ENCODE peak calls at places on chromosome 16, in nine cellular contexts. T is LHCN-M2; E is HTR-8/SVneo; M is NCI-H2171 treated with DMSO at 0.1 percent for 48 hours; N is OCI-M1; J is activated gamma-delta T cell treated with anti-CD3 and anti-CD28 coated beads, Interleukin-2, amount 50 U/mL, for 16 hours; L is stimulated activated CD4-positive, alpha-beta T cell treated with anti-CD3 and anti-CD28 coated beads, TNF-alpha, amount 100 ng/mL, for 48 hours; Z is trophoblast cell; O is GM04503. G is an unnamed sample.

GRCh38 chr16:17313085-17313611 is 157.6 kb downstream of the XYLT1 start:
- DNase-seq in N (no peak), T (no peak), J (no peak), L (no peak), O (peak; percentile 55), E (no peak), Z (no peak), M (peak; percentile 58), G (peak; percentile 96)

GRCh38 chr16:85363881-85364280 is 249.2 kb upstream of the GSE1 start:
- DNase-seq in J (no peak), T (no peak), Z (no peak), M (no peak), L (no peak), N (no peak), O (peak; percentile 83), E (no peak), G (no peak)

GRCh38 chr16:67144943-67145342 is 5.9 kb downstream of the B3GNT9 start:
- DNase-seq in L (no peak), T (no peak), N (no peak), E (no peak), M (no peak), Z (no peak), O (no peak), J (no peak), G (no peak)

GRCh38 chr16:69089091-69089912 is 16.2 kb upstream of the HAS3 start:
- DNase-seq in Z (peak; percentile 23), N (peak; percentile 77), M (peak; percentile 32), J (no peak), T (no peak), O (no peak), L (no peak), E (no peak), G (no peak)

GRCh38 chr16:54174201-54174600 is 112.4 kb downstream of the IRX3 start:
- DNase-seq in Z (no peak), M (no peak), N (no peak), T (no peak), L (no peak), E (no peak), J (no peak), O (no peak), G (no peak)

GRCh38 chr16:80231888-80232287 is 308.9 kb upstream of the DYNLRB2 start:
- DNase-seq in J (no peak), Z (no peak), E (peak; percentile 25), T (peak; percentile 93), O (peak; percentile 74), M (no peak), N (no peak), L (peak; percentile 4), G (no peak)

GRCh38 chr16:47055136-47055885 is 81.8 kb upstream of the DNAJA2 start:
- DNase-seq in N (no peak), J (no peak), E (no peak), Z (no peak), M (no peak), O (no peak), L (no peak), T (no peak), G (no peak)

GRCh38 chr16:71846443-71846842 is 667 bp downstream of the ATXN1L start:
- DNase-seq in L (no peak), T (no peak), O (no peak), Z (no peak), J (no peak), E (no peak), M (no peak), N (peak; percentile 16), G (no peak)

GRCh38 chr16:76207270-76207669 is 69.9 kb upstream of the CNTNAP4 start:
- DNase-seq in J (no peak), N (no peak), T (peak; percentile 4), L (no peak), E (no peak), Z (no peak), M (no peak), O (no peak), G (no peak)

GRCh38 chr16:1413684-1414531 is 596 bp downstream of the UNKL start:
- DNase-seq in O (no peak), T (peak; percentile 30), L (peak; percentile 55), J (peak; percentile 52), M (peak; percentile 42), N (peak; percentile 79), E (peak; percentile 56), Z (peak; percentile 51), G (peak; percentile 65)

GRCh38 chr16:1779741-1780676 is 2.4 kb downstream of the SPSB3 start:
- DNase-seq in O (no peak), L (no peak), Z (peak; percentile 90), J (no peak), E (no peak), N (no peak), T (no peak), M (no peak), G (no peak)

GRCh38 chr16:81473969-81474959 is 29.7 kb downstream of the CMIP start:
- DNase-seq in E (no peak), J (no peak), N (no peak), L (no peak), Z (no peak), T (no peak), M (no peak), O (no peak), G (no peak)

GRCh38 chr16:19696312-19696711 is 21.7 kb downstream of the KNOP1 start:
- DNase-seq in T (peak; percentile 92), Z (no peak), M (peak; percentile 67), E (no peak), N (peak; percentile 88), L (peak; percentile 23), J (peak; percentile 14), O (peak; percentile 87), G (peak; percentile 79)

GRCh38 chr16:79845734-79846135 is 245.2 kb upstream of the MAF start:
- DNase-seq in Z (no peak), T (no peak), J (no peak), L (no peak), M (no peak), O (no peak), N (peak; percentile 33), E (no peak), G (no peak)

GRCh38 chr16:48430890-48431289 is 45.7 kb upstream of the SIAH1 start:
- DNase-seq in E (no peak), T (no peak), J (no peak), M (no peak), L (no peak), O (no peak), Z (no peak), N (peak; percentile 52), G (no peak)

GRCh38 chr16:50446861-50447260 is 78.1 kb upstream of the BRD7 start:
- DNase-seq in Z (no peak), M (no peak), O (no peak), J (no peak), T (no peak), E (no peak), L (no peak), N (no peak), G (peak; percentile 37)